ENCODE peak calls at places on chromosomes 13 and 19, in seven cellular contexts. I, E, F, R, S, X and K are unnamed samples.

GRCh38 chr13:77857810-77858209 is 60.8 kb downstream of the EDNRB start:
- DNase-seq in E (no peak), R (no peak), I (no peak), S (no peak), F (no peak), X (no peak), K (no peak)

GRCh38 chr13:95075506-95075905 is 225.7 kb downstream of the ABCC4 start:
- DNase-seq in R (no peak), S (no peak), E (no peak), X (no peak), F (no peak), I (no peak), K (no peak)

GRCh38 chr19:15170345-15170744 is 30.4 kb downstream of the NOTCH3 start:
- DNase-seq in E (no peak), I (no peak), S (no peak), F (no peak), R (no peak), X (no peak), K (no peak)

GRCh38 chr13:102978168-102978567 is 88.0 kb downstream of the SLC10A2 start:
- DNase-seq in R (no peak), I (no peak), E (no peak), X (no peak), F (peak; percentile 65), S (no peak), K (no peak)

GRCh38 chr19:39195755-39196154 is 1.0 kb upstream of the NCCRP1 start:
- DNase-seq in X (no peak), I (no peak), F (no peak), R (no peak), E (no peak), S (no peak), K (no peak)

GRCh38 chr19:30322641-30323320 is 49.4 kb upstream of the ZNF536 start:
- DNase-seq in R (no peak), I (no peak), X (no peak), S (no peak), E (no peak), F (no peak), K (no peak)

GRCh38 chr13:113801289-113801961 is 42.4 kb downstream of the TMEM255B start:
- DNase-seq in R (no peak), I (no peak), S (no peak), E (peak; percentile 40), X (no peak), F (no peak), K (no peak)

GRCh38 chr13:106799731-106800335 is 231.9 kb upstream of the ARGLU1 start:
- DNase-seq in I (no peak), X (no peak), R (no peak), E (no peak), F (no peak), S (no peak), K (no peak)

GRCh38 chr19:39193785-39194184 is 3.0 kb upstream of the NCCRP1 start:
- DNase-seq in I (no peak), R (no peak), X (no peak), S (no peak), F (peak; percentile 15), E (no peak), K (no peak)

GRCh38 chr13:73075546-73075945 is 16.7 kb downstream of the KLF5 start:
- DNase-seq in F (no peak), S (no peak), I (no peak), R (no peak), X (no peak), E (no peak), K (no peak)

GRCh38 chr19:3082331-3082730 is 11.8 kb upstream of the GNA11 start:
- DNase-seq in X (no peak), F (no peak), E (no peak), R (no peak), S (no peak), I (no peak), K (no peak)

GRCh38 chr19:55206664-55207500 is 2.4 kb downstream of the PTPRH start:
- DNase-seq in F (peak; percentile 88), R (peak; percentile 74), S (peak; percentile 89), X (no peak), E (peak; percentile 91), I (no peak), K (no peak)

GRCh38 chr19:7645656-7646425 is 8.9 kb downstream of the STXBP2 start:
- DNase-seq in I (no peak), E (no peak), S (no peak), R (no peak), X (no peak), F (no peak), K (no peak)

GRCh38 chr13:67119481-67119883 is 110.7 kb downstream of the PCDH9 start:
- DNase-seq in R (no peak), E (no peak), F (peak; percentile 89), X (no peak), I (no peak), S (no peak), K (no peak)

GRCh38 chr19:27734496-27735220 is 1478.3 kb downstream of the UQCRFS1 start:
- DNase-seq in X (no peak), R (no peak), F (no peak), S (peak; percentile 6), I (no peak), E (no peak), K (no peak)

GRCh38 chr13:113122571-113123225 is at the start of gene F10:
- DNase-seq in X (no peak), F (peak; percentile 22), E (peak; percentile 79), R (no peak), S (peak; percentile 81), I (no peak), K (no peak)

GRCh38 chr13:100547805-100548204 is 40.8 kb downstream of the GGACT start:
- DNase-seq in I (no peak), X (no peak), F (no peak), S (no peak), E (no peak), R (no peak), K (no peak)

GRCh38 chr13:106493569-106493968 is 41.9 kb downstream of the EFNB2 start:
- DNase-seq in X (no peak), F (no peak), S (no peak), I (no peak), R (no peak), E (no peak), K (peak; percentile 89)

GRCh38 chr19:56125806-56126590 is 4.9 kb upstream of the ZNF787 start:
- DNase-seq in E (no peak), I (no peak), X (no peak), S (no peak), F (no peak), R (no peak), K (no peak)

GRCh38 chr19:16330368-16330801 is 5.8 kb downstream of the KLF2 start:
- DNase-seq in X (no peak), I (peak; percentile 95), F (peak; percentile 97), R (no peak), S (peak; percentile 93), E (peak; percentile 94), K (no peak)

GRCh38 chr19:47511128-47511517 is 3.7 kb downstream of the NAPA start:
- DNase-seq in F (no peak), S (no peak), X (no peak), R (no peak), E (no peak), I (no peak), K (no peak)

GRCh38 chr19:35284153-35285140 is 2.1 kb downstream of the HAMP start:
- DNase-seq in R (no peak), I (no peak), F (no peak), E (no peak), S (no peak), X (no peak), K (no peak)